ENCODE peak calls at places on chromosomes 1 and 21, in four cellular contexts. One of them, this sample, is unnamed.
A peak's percentile ranks its signal among the peaks of the same experiment; 100 is the strongest.

GRCh38 chr1:173268261-173268660 is 61.1 kb upstream of the TNFSF4 start:
- DNase-seq in GM23338: no peak
- DNase-seq in GM23248: no peak
- DNase-seq in HCT116: no peak
- DNase-seq in this sample: no peak

GRCh38 chr1:190353538-190354101 is 124.0 kb downstream of the BRINP3 start:
- DNase-seq in HCT116: no peak
- DNase-seq in GM23248: no peak
- DNase-seq in GM23338: no peak
- DNase-seq in this sample: no peak

GRCh38 chr21:44929242-44929798 is 8.6 kb upstream of the ITGB2 start:
- DNase-seq in HCT116: no peak
- DNase-seq in GM23338: no peak
- DNase-seq in GM23248: peak; percentile 32
- DNase-seq in this sample: no peak

GRCh38 chr21:27674037-27674436 is 707.1 kb upstream of the ADAMTS5 start:
- DNase-seq in GM23338: no peak
- DNase-seq in HCT116: no peak
- DNase-seq in GM23248: peak; percentile 96
- DNase-seq in this sample: no peak

GRCh38 chr1:188022661-188023060 is 1193.9 kb downstream of the PLA2G4A start:
- DNase-seq in GM23248: no peak
- DNase-seq in GM23338: no peak
- DNase-seq in HCT116: no peak
- DNase-seq in this sample: no peak

GRCh38 chr1:200971428-200971903 is 52.0 kb downstream of the KIF21B start:
- DNase-seq in HCT116: no peak
- DNase-seq in GM23338: no peak
- DNase-seq in GM23248: no peak
- DNase-seq in this sample: no peak

GRCh38 chr1:228339059-228339704 is 67.5 kb downstream of the TRIM11 start:
- DNase-seq in GM23248: no peak
- DNase-seq in GM23338: no peak
- DNase-seq in HCT116: no peak
- DNase-seq in this sample: no peak

GRCh38 chr1:185257947-185258203 is 59.2 kb downstream of the IVNS1ABP start:
- DNase-seq in GM23338: no peak
- DNase-seq in HCT116: no peak
- DNase-seq in GM23248: peak; percentile 66
- DNase-seq in this sample: no peak

GRCh38 chr21:42959754-42960153 is 14.6 kb upstream of the PKNOX1 start:
- DNase-seq in GM23248: no peak
- DNase-seq in HCT116: no peak
- DNase-seq in GM23338: peak; percentile 91
- DNase-seq in this sample: no peak

GRCh38 chr1:154352581-154353459 is 27.5 kb downstream of the ATP8B2 start:
- DNase-seq in GM23248: peak; percentile 53
- DNase-seq in GM23338: peak; percentile 76
- DNase-seq in HCT116: no peak
- DNase-seq in this sample: peak; percentile 70

GRCh38 chr1:29762635-29763034 is 526.3 kb downstream of the PTPRU start:
- DNase-seq in GM23248: no peak
- DNase-seq in HCT116: no peak
- DNase-seq in GM23338: no peak
- DNase-seq in this sample: no peak

GRCh38 chr1:20168547-20169491 is 17.1 kb upstream of the UBXN10 start:
- DNase-seq in GM23248: no peak
- DNase-seq in GM23338: no peak
- DNase-seq in HCT116: no peak
- DNase-seq in this sample: no peak

GRCh38 chr1:31872658-31873636 is 57.1 kb upstream of the SPOCD1 start:
- DNase-seq in HCT116: no peak
- DNase-seq in GM23338: no peak
- DNase-seq in GM23248: no peak
- DNase-seq in this sample: no peak
- TF ChIP-seq EZH2phosphoT487 in HCT116: no peak
- TF ChIP-seq EZH2phosphoT487 in GM23338: no peak
- TF ChIP-seq EZH2phosphoT487 in GM23248: no peak
- TF ChIP-seq EZH2phosphoT487 in this sample: no peak

DNA sequence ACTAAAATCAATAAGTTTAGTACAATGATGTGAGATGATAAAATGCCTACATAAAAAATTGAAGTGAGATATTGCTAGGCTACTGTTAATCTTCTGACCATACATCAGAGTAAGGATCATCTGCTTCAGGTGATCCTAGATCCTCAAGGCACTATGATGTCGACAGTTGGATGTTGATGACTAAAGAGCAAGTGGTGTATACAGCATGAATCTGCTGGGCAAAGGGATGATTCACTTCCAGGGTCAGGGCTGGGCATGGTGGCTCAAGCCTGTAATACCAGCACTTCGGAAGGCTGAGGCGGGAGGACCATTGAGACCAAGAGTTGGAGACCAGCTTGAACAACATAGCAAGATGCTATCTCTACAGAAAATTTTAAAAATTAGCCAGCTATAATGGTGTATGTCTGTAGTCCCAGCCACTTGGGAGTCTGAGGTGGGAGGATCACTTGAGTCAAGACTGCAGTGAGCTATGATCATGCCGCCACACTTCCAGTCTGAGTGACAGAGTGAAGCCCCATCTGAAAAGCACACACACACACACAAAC is 24.6 kb downstream of the NUF2 start:
- DNase-seq in HCT116: no peak
- DNase-seq in GM23338: no peak
- DNase-seq in GM23248: peak; percentile 30
- DNase-seq in this sample: no peak
- H3K36me3 ChIP-seq in HCT116: peaks cover 3% of the 10 kb centered on the region
- H3K36me3 ChIP-seq in GM23338: peaks cover 17% of the 10 kb centered on the region
- H3K36me3 ChIP-seq in GM23248: no peaks in the 10 kb centered on the region
- H3K36me3 ChIP-seq in this sample: no peaks in the 10 kb centered on the region

DNA sequence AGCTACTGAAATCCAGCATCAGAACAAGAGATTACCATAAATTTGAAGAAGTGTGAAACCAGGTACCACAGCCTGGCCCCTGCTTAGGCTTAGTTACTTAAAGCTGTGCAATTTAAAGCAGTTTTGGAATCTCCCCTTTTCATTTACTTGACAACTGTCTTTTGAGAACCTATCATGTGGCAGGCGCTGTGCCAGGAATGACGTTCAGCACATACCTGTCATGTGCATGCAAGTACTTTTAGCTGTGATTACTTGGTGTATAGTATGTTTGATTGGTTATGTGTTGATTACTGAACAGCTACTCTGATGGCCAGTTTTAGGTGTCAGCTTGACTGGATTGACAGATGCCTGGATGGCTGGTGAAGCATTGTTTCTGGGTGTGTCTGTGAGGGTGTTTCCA is 177.8 kb downstream of the RYR2 start:
- DNase-seq in HCT116: no peak
- DNase-seq in GM23248: no peak
- DNase-seq in GM23338: no peak
- DNase-seq in this sample: no peak
- TF ChIP-seq EZH2phosphoT487 in HCT116: no peak
- TF ChIP-seq EZH2phosphoT487 in GM23248: no peak
- TF ChIP-seq EZH2phosphoT487 in GM23338: no peak
- TF ChIP-seq EZH2phosphoT487 in this sample: no peak

GRCh38 chr1:64842244-64842643 is 97.4 kb downstream of the RAVER2 start:
- DNase-seq in HCT116: no peak
- DNase-seq in GM23248: no peak
- DNase-seq in GM23338: no peak
- DNase-seq in this sample: no peak

GRCh38 chr1:64844609-64845008 is 99.7 kb downstream of the RAVER2 start:
- DNase-seq in GM23338: no peak
- DNase-seq in HCT116: no peak
- DNase-seq in GM23248: no peak
- DNase-seq in this sample: no peak

GRCh38 chr1:64843675-64844074 is 98.8 kb downstream of the RAVER2 start:
- DNase-seq in GM23338: no peak
- DNase-seq in GM23248: no peak
- DNase-seq in HCT116: no peak
- DNase-seq in this sample: no peak

GRCh38 chr1:64845831-64846425 is 101.1 kb downstream of the RAVER2 start:
- DNase-seq in GM23248: no peak
- DNase-seq in HCT116: no peak
- DNase-seq in GM23338: no peak
- DNase-seq in this sample: no peak

GRCh38 chr1:64844175-64844574 is 99.3 kb downstream of the RAVER2 start:
- DNase-seq in HCT116: no peak
- DNase-seq in GM23338: no peak
- DNase-seq in GM23248: no peak
- DNase-seq in this sample: no peak
- H3K36me3 ChIP-seq in HCT116: peaks cover 2% of the 10 kb centered on the region
- H3K36me3 ChIP-seq in GM23338: no peaks in the 10 kb centered on the region
- H3K36me3 ChIP-seq in GM23248: peaks cover 48% of the 10 kb centered on the region
- H3K36me3 ChIP-seq in this sample: no peaks in the 10 kb centered on the region

GRCh38 chr1:44326066-44326701 is 28.9 kb downstream of the ERI3 start:
- DNase-seq in GM23248: no peak
- DNase-seq in GM23338: no peak
- DNase-seq in HCT116: no peak
- DNase-seq in this sample: no peak

GRCh38 chr1:44326821-44327465 is 28.1 kb downstream of the ERI3 start:
- DNase-seq in HCT116: no peak
- DNase-seq in GM23248: no peak
- DNase-seq in GM23338: no peak
- DNase-seq in this sample: no peak

GRCh38 chr1:44328767-44329416 is 26.2 kb downstream of the ERI3 start:
- DNase-seq in GM23248: no peak
- DNase-seq in GM23338: no peak
- DNase-seq in HCT116: no peak
- DNase-seq in this sample: no peak

GRCh38 chr1:44330935-44331334 is 24.1 kb downstream of the ERI3 start:
- DNase-seq in GM23338: no peak
- DNase-seq in GM23248: no peak
- DNase-seq in HCT116: no peak
- DNase-seq in this sample: no peak

GRCh38 chr1:44327679-44328491 is 27.2 kb downstream of the ERI3 start:
- DNase-seq in GM23248: peak; percentile 100
- DNase-seq in GM23338: peak; percentile 66
- DNase-seq in HCT116: peak; percentile 96
- DNase-seq in this sample: peak; percentile 89
- TF ChIP-seq EZH2phosphoT487 in GM23248: no peak
- TF ChIP-seq EZH2phosphoT487 in GM23338: no peak
- TF ChIP-seq EZH2phosphoT487 in HCT116: no peak
- TF ChIP-seq EZH2phosphoT487 in this sample: no peak

GRCh38 chr1:94205639-94206038 is 31.7 kb downstream of the ARHGAP29 start:
- DNase-seq in HCT116: no peak
- DNase-seq in GM23338: no peak
- DNase-seq in GM23248: no peak
- DNase-seq in this sample: no peak

GRCh38 chr1:94199398-94199797 is 38.0 kb downstream of the ARHGAP29 start:
- DNase-seq in GM23248: no peak
- DNase-seq in HCT116: no peak
- DNase-seq in GM23338: peak; percentile 2
- DNase-seq in this sample: no peak

GRCh38 chr1:94207695-94208094 is 29.7 kb downstream of the ARHGAP29 start:
- DNase-seq in GM23338: no peak
- DNase-seq in HCT116: no peak
- DNase-seq in GM23248: no peak
- DNase-seq in this sample: no peak

GRCh38 chr1:94202241-94202640 is 35.1 kb downstream of the ARHGAP29 start:
- DNase-seq in GM23248: no peak
- DNase-seq in GM23338: peak; percentile 14
- DNase-seq in HCT116: no peak
- DNase-seq in this sample: no peak
- H3K36me3 ChIP-seq in GM23248: peaks cover 92% of the 10 kb centered on the region
- H3K36me3 ChIP-seq in GM23338: no peaks in the 10 kb centered on the region
- H3K36me3 ChIP-seq in HCT116: peaks cover 43% of the 10 kb centered on the region
- H3K36me3 ChIP-seq in this sample: no peaks in the 10 kb centered on the region

GRCh38 chr1:36099681-36100341 is 11.1 kb downstream of the ADPRS start:
- DNase-seq in GM23338: peak; percentile 93
- DNase-seq in GM23248: peak; percentile 79
- DNase-seq in HCT116: peak; percentile 48
- DNase-seq in this sample: peak; percentile 88

GRCh38 chr1:36100376-36100775 is 11.7 kb downstream of the ADPRS start:
- DNase-seq in HCT116: no peak
- DNase-seq in GM23338: no peak
- DNase-seq in GM23248: peak; percentile 34
- DNase-seq in this sample: no peak

GRCh38 chr1:36096500-36097412 is 8.1 kb downstream of the ADPRS start:
- DNase-seq in HCT116: no peak
- DNase-seq in GM23248: peak; percentile 45
- DNase-seq in GM23338: peak; percentile 84
- DNase-seq in this sample: peak; percentile 44

GRCh38 chr1:36097693-36098585 is 9.2 kb downstream of the ADPRS start:
- DNase-seq in GM23338: no peak
- DNase-seq in HCT116: no peak
- DNase-seq in GM23248: no peak
- DNase-seq in this sample: peak; percentile 3

GRCh38 chr1:36098650-36099365 is 10.1 kb downstream of the ADPRS start:
- DNase-seq in GM23338: no peak
- DNase-seq in HCT116: no peak
- DNase-seq in GM23248: no peak
- DNase-seq in this sample: no peak
- TF ChIP-seq EZH2phosphoT487 in GM23338: no peak
- TF ChIP-seq EZH2phosphoT487 in HCT116: no peak
- TF ChIP-seq EZH2phosphoT487 in GM23248: no peak
- TF ChIP-seq EZH2phosphoT487 in this sample: no peak

GRCh38 chr1:64973061-64973647 is 6.8 kb upstream of the JAK1 start:
- DNase-seq in HCT116: no peak
- DNase-seq in GM23338: no peak
- DNase-seq in GM23248: no peak
- DNase-seq in this sample: no peak
- H3K36me3 ChIP-seq in HCT116: no peaks in the 10 kb centered on the region
- H3K36me3 ChIP-seq in GM23338: no peaks in the 10 kb centered on the region
- H3K36me3 ChIP-seq in GM23248: no peaks in the 10 kb centered on the region
- H3K36me3 ChIP-seq in this sample: no peaks in the 10 kb centered on the region

GRCh38 chr1:183241446-183241845 is 55.4 kb downstream of the LAMC2 start:
- DNase-seq in GM23338: no peak
- DNase-seq in HCT116: no peak
- DNase-seq in GM23248: peak; percentile 85
- DNase-seq in this sample: no peak

GRCh38 chr1:183239793-183240625 is 53.9 kb downstream of the LAMC2 start:
- DNase-seq in GM23338: no peak
- DNase-seq in GM23248: peak; percentile 40
- DNase-seq in HCT116: no peak
- DNase-seq in this sample: no peak

GRCh38 chr1:183237046-183237445 is 51.0 kb downstream of the LAMC2 start:
- DNase-seq in GM23338: no peak
- DNase-seq in GM23248: peak; percentile 46
- DNase-seq in HCT116: no peak
- DNase-seq in this sample: no peak

GRCh38 chr1:183238071-183238470 is 52.0 kb downstream of the LAMC2 start:
- DNase-seq in GM23338: no peak
- DNase-seq in GM23248: peak; percentile 70
- DNase-seq in HCT116: no peak
- DNase-seq in this sample: no peak

DNA sequence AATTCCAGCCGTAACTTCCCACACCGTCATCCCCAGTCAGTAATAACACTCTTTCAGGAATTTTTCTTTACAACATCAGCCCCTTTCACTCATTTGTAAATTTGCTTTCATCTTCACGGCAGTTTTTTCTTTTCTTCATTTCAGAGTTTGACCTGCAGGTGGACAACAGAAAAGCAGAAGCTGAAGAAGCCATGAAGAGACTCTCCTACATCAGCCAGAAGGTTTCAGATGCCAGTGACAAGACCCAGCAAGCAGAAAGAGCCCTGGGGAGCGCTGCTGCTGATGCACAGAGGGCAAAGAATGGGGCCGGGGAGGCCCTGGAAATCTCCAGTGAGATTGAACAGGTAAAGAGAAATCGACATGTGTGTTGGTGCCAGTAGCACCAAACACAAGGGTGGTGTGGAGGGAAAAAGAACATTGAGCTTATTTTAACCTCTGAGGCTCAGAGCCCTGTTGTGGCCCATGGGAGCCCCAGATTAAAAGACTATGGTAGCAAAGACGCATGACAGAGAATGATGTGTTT is 53.2 kb downstream of the LAMC2 start:
- DNase-seq in HCT116: no peak
- DNase-seq in GM23338: no peak
- DNase-seq in GM23248: no peak
- DNase-seq in this sample: no peak
- TF ChIP-seq EZH2phosphoT487 in HCT116: no peak
- TF ChIP-seq EZH2phosphoT487 in GM23338: no peak
- TF ChIP-seq EZH2phosphoT487 in GM23248: no peak
- TF ChIP-seq EZH2phosphoT487 in this sample: no peak

This sample was measured in hepatocyte.